ENCODE peak calls at places on chromosomes 11 and 22, in ten cellular contexts. P is upper lobe of left lung, W is K562, T is A549, E is heart left ventricle, A is IMR-90, L is body of pancreas, H is HepG2, X is HCT116, C is GM12878. Z is an unnamed sample. For H3K4me1 and H3K9me3, the result is how much of the 10 kb centered on the place peaks cover.

GRCh38 chr11:84164722-84165121 is 878.6 kb upstream of the CCDC90B start:
- ATAC-seq in T (no peak), W (no peak), C (no peak), E (no peak), H (no peak), L (no peak), X (no peak), A (no peak), P (no peak), Z (no peak)

GRCh38 chr11:115674831-115675230 is 170.6 kb upstream of the CADM1 start:
- ATAC-seq in T (no peak), X (no peak), C (no peak), H (no peak), P (no peak), L (no peak), W (no peak), A (no peak), E (no peak), Z (no peak)

GRCh38 chr22:28728621-28729313 is 12.9 kb downstream of the CHEK2 start:
- ATAC-seq in E (no peak), H (no peak), P (no peak), L (no peak), X (no peak), W (no peak), T (no peak), A (no peak), C (no peak), Z (no peak)

GRCh38 chr22:48240165-48240934 is 1477.9 kb downstream of the TBC1D22A start:
- ATAC-seq in W (no peak), T (no peak), L (no peak), H (no peak), X (no peak), A (no peak), E (no peak), P (no peak), C (no peak), Z (no peak)

GRCh38 chr22:36913431-36914382 is at the start of gene CSF2RB:
- ATAC-seq in H (no peak), C (peak), W (peak), T (no peak), L (no peak), X (no peak), A (no peak), E (peak), P (peak), Z (peak)

GRCh38 chr11:312092-312816 is 1.6 kb upstream of the IFITM1 start:
- ATAC-seq in H (no peak), X (no peak), C (no peak), L (no peak), T (no peak), A (no peak), P (no peak), E (no peak), W (no peak), Z (no peak)

GRCh38 chr11:46252373-46252914 is 25.0 kb upstream of the CREB3L1 start:
- ATAC-seq in A (no peak), W (peak), P (no peak), H (peak), E (no peak), X (no peak), L (peak), T (no peak), C (no peak), Z (no peak)

GRCh38 chr11:125995313-125995712 is 49.5 kb downstream of the VSIG10L2 start:
- ATAC-seq in T (no peak), H (no peak), E (no peak), W (no peak), L (no peak), P (no peak), C (peak), X (no peak), A (no peak), Z (no peak)

GRCh38 chr22:42296381-42296853 is 26.0 kb upstream of the TCF20 start:
- ATAC-seq in W (no peak), A (no peak), L (no peak), T (no peak), E (no peak), P (no peak), C (no peak), X (no peak), H (no peak), Z (no peak)

GRCh38 chr11:22878604-22879003 is 18.3 kb upstream of the CCDC179 start:
- ATAC-seq in L (no peak), A (no peak), T (no peak), P (no peak), H (no peak), X (no peak), C (no peak), E (no peak), W (no peak), Z (no peak)

GRCh38 chr11:79220171-79220570 is 220.7 kb downstream of the TENM4 start:
- ATAC-seq in L (no peak), H (no peak), A (peak), C (no peak), X (no peak), E (no peak), T (no peak), W (no peak), P (no peak), Z (no peak)

GRCh38 chr11:44766112-44766971 is 39.6 kb downstream of the TSPAN18 start:
- ATAC-seq in C (no peak), W (peak), L (peak), T (no peak), A (peak), H (no peak), E (peak), P (peak), X (no peak), Z (peak)

GRCh38 chr11:17414317-17414737 is 25.9 kb upstream of the KCNJ11 start:
- ATAC-seq in A (no peak), P (no peak), L (peak), W (peak), X (no peak), H (no peak), T (no peak), C (no peak), E (no peak), Z (no peak)

GRCh38 chr22:37560682-37561208 is 465 bp downstream of the CDC42EP1 start:
- ATAC-seq in X (peak), L (peak), W (peak), E (no peak), A (peak), H (peak), P (no peak), C (no peak), T (peak), Z (peak)

GRCh38 chr22:39416319-39416718 is 16.7 kb downstream of the TAB1 start:
- ATAC-seq in P (no peak), H (no peak), A (no peak), L (no peak), E (no peak), X (no peak), T (no peak), W (no peak), C (no peak), Z (no peak)
- H3K4me1 ChIP-seq in P (under half), H (under half), A (under half), L (under half), E (under half), X (under half), T (under half), W (under half), C (under half), Z (under half)

DNA sequence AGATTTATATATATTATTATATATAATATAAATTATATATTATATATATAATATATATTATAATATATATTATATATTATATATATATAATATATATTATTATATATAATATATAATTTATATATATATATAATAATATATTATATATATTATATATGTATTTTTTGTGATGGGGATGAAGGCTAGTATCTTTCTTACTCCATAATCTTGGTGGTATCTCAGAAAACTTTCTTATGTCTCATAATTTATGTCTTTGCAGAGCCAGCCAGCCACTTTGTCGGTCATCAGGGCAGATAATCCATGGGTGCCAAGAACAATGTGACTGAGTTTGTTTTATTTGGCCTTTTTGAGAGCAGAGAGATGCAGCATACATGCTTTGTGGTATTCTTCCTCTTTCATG is at the start of gene OR4S1:
- ATAC-seq in P (no peak), C (no peak), X (no peak), E (no peak), L (no peak), A (no peak), W (no peak), T (no peak), H (no peak), Z (no peak)
- H3K9me3 ChIP-seq in P (under half), C (under half), X (under half), E (under half), L (under half), A (under half), W (under half), T (under half), H (under half), Z (under half)

GRCh38 chr22:30665266-30665665 is 2.4 kb downstream of the DUSP18 start:
- ATAC-seq in H (no peak), A (no peak), E (no peak), W (no peak), P (no peak), X (no peak), T (no peak), C (no peak), L (no peak), Z (no peak)

GRCh38 chr22:30667486-30668305 is at the start of gene DUSP18:
- ATAC-seq in T (peak), A (peak), L (peak), C (peak), W (peak), X (peak), P (peak), E (peak), H (peak), Z (peak)

GRCh38 chr22:30665786-30666185 is 1.9 kb downstream of the DUSP18 start:
- ATAC-seq in W (no peak), X (no peak), T (no peak), P (no peak), L (no peak), A (no peak), C (no peak), E (no peak), H (no peak), Z (no peak)

GRCh38 chr22:30668306-30668655 is 606 bp upstream of the DUSP18 start:
- ATAC-seq in A (no peak), T (peak), X (peak), L (no peak), E (no peak), H (peak), P (peak), W (peak), C (no peak), Z (no peak)

GRCh38 chr22:30667092-30667485 is 586 bp downstream of the DUSP18 start:
- ATAC-seq in L (no peak), X (no peak), P (no peak), W (no peak), A (no peak), C (no peak), E (no peak), T (no peak), H (no peak), Z (no peak)
- TF ChIP-seq POLR2A in L (no peak), X (no peak), P (no peak), W (no peak), A (no peak), C (no peak), E (no peak), T (no peak), H (no peak), Z (no peak)

DNA sequence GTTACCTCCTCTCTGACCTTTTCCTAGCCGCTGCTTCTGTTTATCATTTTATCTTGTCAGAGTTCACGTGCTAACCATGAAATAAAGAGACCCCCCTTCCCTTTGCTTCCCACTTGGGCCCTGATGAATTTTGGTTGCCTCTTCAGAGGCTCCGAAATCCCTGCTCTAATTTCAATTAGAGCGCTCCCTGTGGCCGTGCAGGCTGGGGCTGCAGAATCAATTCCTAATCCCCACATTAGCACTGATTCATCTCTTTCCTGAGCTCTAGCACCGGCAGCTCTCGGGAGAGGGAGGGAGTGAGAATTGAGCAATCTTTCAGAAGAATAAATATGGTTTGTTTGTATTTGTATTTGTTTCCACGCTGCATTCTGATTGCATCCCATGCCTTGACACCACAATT is 76.9 kb downstream of the NTM start:
- ATAC-seq in W (no peak), T (no peak), X (no peak), P (no peak), H (no peak), E (no peak), L (no peak), C (no peak), A (no peak), Z (no peak)
- H3K4me1 ChIP-seq in W (under half), T (under half), X (under half), P (under half), H (under half), E (under half), L (under half), C (under half), A (under half), Z (under half)

GRCh38 chr22:11325767-11326166 is 4202.2 kb upstream of the OR11H1 start:
- ATAC-seq in C (no peak), H (no peak), A (no peak), X (no peak), E (no peak), P (no peak), L (no peak), T (no peak), W (no peak), Z (no peak)
- H3K9me3 ChIP-seq in C (under half), H (half or more), A (under half), X (under half), E (under half), P (under half), L (under half), T (under half), W (under half), Z (under half)

GRCh38 chr11:1560618-1561251 is 11.3 kb downstream of the DUSP8 start:
- ATAC-seq in W (peak), H (no peak), P (no peak), T (no peak), L (no peak), E (no peak), C (no peak), A (no peak), X (no peak), Z (no peak)

GRCh38 chr11:1557904-1558831 is 13.9 kb downstream of the DUSP8 start:
- ATAC-seq in E (no peak), H (no peak), L (no peak), T (peak), P (no peak), W (no peak), A (peak), C (no peak), X (no peak), Z (peak)

GRCh38 chr11:1561266-1561665 is 10.8 kb downstream of the DUSP8 start:
- ATAC-seq in L (no peak), T (no peak), C (no peak), E (no peak), A (no peak), P (no peak), W (no peak), X (no peak), H (no peak), Z (no peak)

GRCh38 chr11:1560011-1560579 is 12.0 kb downstream of the DUSP8 start:
- ATAC-seq in E (no peak), H (no peak), P (no peak), C (no peak), A (no peak), X (no peak), L (no peak), W (no peak), T (no peak), Z (no peak)

DNA sequence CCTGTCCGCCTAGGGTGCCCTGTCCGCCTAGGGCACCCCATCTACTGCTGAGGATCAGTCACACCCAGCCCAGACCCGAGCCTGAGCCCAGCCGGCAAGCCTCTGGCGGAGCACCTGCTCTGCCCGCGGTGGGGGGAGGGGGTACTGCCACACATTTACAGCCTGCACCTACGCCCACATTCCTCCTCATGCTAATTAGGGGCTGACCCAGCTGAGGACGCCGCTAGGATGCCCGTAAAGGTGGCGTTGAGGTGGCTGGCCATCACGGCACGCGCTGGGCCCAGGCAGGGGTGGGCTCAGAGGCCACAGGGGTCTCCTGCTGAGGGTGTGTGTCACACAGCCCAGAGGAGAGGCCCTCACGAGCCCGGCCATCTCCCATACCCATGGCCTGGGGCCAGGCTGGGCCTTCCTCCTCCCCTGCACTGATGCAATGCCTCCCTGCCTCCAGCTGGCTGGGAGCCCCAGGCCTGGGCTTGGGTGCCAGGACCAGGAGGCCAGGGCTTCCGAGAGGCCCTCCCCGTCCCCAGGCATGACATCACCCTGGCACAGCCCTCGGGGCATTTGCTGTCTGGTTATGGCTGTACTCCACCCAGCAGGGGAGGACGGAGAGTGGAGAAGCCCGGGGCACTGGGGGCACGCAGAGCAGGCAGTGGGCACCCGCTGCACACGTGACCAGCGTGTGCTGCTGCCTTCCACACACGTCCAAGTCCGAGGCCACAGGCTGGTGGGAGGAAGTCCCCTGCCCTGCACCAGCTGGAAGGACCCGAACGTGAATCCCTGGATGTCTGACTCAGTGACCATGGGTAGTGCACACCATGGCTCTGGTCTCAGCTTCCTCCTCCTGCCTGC is 12.7 kb downstream of the DUSP8 start:
- ATAC-seq in L (peak), C (peak), A (peak), T (peak), P (peak), E (peak), W (no peak), H (no peak), X (peak), Z (peak)
- TF ChIP-seq POLR2A in L (peak), C (no peak), A (no peak), T (no peak), P (peak), E (no peak), W (no peak), H (no peak), X (no peak), Z (peak)

GRCh38 chr22:24289781-24290181 is 19.1 kb downstream of the SPECC1L start:
- ATAC-seq in C (peak), L (no peak), E (no peak), H (no peak), P (peak), A (peak), T (no peak), W (peak), X (no peak), Z (no peak)

GRCh38 chr22:24291538-24292201 is 21.0 kb downstream of the SPECC1L start:
- ATAC-seq in X (no peak), C (peak), A (no peak), P (no peak), H (no peak), E (no peak), W (no peak), T (no peak), L (no peak), Z (no peak)

GRCh38 chr22:24285245-24285644 is 14.6 kb downstream of the SPECC1L start:
- ATAC-seq in P (no peak), E (no peak), X (peak), T (no peak), A (peak), C (peak), H (no peak), L (no peak), W (no peak), Z (peak)

GRCh38 chr22:24290459-24290858 is 19.8 kb downstream of the SPECC1L start:
- ATAC-seq in H (no peak), P (no peak), W (peak), L (no peak), X (no peak), A (no peak), T (no peak), E (no peak), C (no peak), Z (no peak)

GRCh38 chr22:24289138-24289537 is 18.5 kb downstream of the SPECC1L start:
- ATAC-seq in L (peak), T (no peak), W (no peak), X (no peak), C (no peak), A (peak), H (no peak), E (peak), P (peak), Z (peak)
- H3K4me1 ChIP-seq in L (half or more), T (half or more), W (under half), X (half or more), C (under half), A (under half), H (half or more), E (half or more), P (under half), Z (under half)

DNA sequence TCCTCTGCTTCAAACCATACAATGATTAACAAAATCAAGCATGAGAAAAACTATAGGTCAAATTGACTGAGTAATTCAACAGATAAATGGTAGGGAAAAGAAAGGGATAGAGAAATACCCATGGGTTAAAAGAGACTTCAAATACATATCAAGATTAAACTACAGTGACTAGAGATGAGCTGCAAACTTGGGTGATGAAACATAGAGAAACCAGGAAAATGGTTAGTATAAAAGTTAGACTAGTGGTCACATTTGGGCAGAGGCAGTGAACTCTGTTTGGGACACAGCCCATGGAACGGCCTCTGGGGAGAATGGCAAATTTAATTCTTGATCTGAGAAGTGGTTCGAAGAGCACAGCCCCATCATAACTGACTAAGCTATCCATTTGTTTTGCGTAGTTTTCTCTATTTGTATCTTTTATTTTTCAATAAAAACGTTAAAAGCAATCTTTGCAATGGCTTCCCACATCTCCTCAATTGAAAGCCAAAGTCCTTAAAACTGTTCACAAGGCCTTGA is 99.4 kb downstream of the APIP start:
- ATAC-seq in A (no peak), H (no peak), T (no peak), P (no peak), W (peak), E (no peak), C (no peak), L (no peak), X (no peak), Z (no peak)
- H3K9me3 ChIP-seq in A (under half), H (under half), T (under half), P (under half), W (under half), E (under half), C (under half), L (under half), X (under half), Z (under half)

GRCh38 chr11:68270334-68271022 is 1.3 kb downstream of the C11orf24 start:
- ATAC-seq in W (no peak), C (no peak), P (no peak), X (no peak), E (no peak), T (no peak), A (no peak), L (no peak), H (no peak), Z (no peak)
- TF ChIP-seq POLR2A in W (no peak), C (no peak), P (no peak), X (no peak), E (no peak), T (no peak), A (no peak), L (no peak), H (no peak), Z (no peak)

Z was measured in gastroesophageal sphincter.